ENCODE peak calls at places on chromosomes 16 and 17, in six cellular contexts. X is mucosa of descending colon, L is HL-60, A is AG04450, G is lower leg skin, T is AG09309. Z is an unnamed sample.

GRCh38 chr16:52545544-52546262 is 1.2 kb downstream of the TOX3 start:
- DNase-seq in X (peak; percentile 53), L (no peak), A (no peak), G (no peak), T (no peak), Z (no peak)

GRCh38 chr16:88455610-88456355 is 2.7 kb downstream of the ZFPM1 start:
- DNase-seq in X (peak; percentile 72), L (peak; percentile 26), A (no peak), G (no peak), T (no peak), Z (no peak)

GRCh38 chr16:88538366-88539060 is 31.7 kb upstream of the ZC3H18 start:
- DNase-seq in X (no peak), L (no peak), A (no peak), G (no peak), T (no peak), Z (no peak)

GRCh38 chr16:78483124-78483992 is 383.9 kb downstream of the WWOX start:
- DNase-seq in X (no peak), L (no peak), A (no peak), G (no peak), T (no peak), Z (no peak)

GRCh38 chr16:86874141-86874540 is 295.8 kb downstream of the FOXL1 start:
- DNase-seq in X (no peak), L (no peak), A (no peak), G (no peak), T (no peak), Z (no peak)

GRCh38 chr17:8147805-8148404 is 4.3 kb downstream of the PER1 start:
- DNase-seq in X (no peak), L (no peak), A (no peak), G (no peak), T (no peak), Z (no peak)

GRCh38 chr16:18803569-18804462 is 2.5 kb upstream of the ARL6IP1 start:
- DNase-seq in X (no peak), L (no peak), A (no peak), G (no peak), T (no peak), Z (no peak)

GRCh38 chr17:10058924-10059683 is 139.3 kb downstream of the GAS7 start:
- DNase-seq in X (no peak), L (no peak), A (no peak), G (no peak), T (no peak), Z (no peak)

GRCh38 chr17:79843917-79844815 is 4.9 kb upstream of the CBX4 start:
- DNase-seq in X (peak; percentile 78), L (no peak), A (no peak), G (peak; percentile 90), T (no peak), Z (no peak)

DNA sequence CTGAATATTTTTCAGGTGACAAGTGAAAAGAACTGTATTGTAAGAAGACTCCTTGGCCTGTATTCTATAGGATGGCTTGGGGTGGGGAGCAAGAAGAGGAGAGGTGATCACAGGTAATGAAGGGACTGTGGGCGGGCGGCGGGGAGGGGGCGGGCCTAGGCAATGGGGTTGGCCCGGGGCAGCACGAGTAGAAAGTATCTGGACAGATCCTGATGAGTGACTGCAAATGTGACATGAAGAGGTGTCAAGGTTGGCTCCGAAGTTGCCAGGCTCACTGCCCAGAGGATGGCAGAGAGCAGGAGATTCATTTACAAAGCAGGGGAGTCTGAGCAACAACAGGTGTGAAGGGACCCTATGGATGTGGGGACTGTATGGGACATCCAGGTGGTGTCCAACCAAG is 10.8 kb upstream of the G6PC1 start:
- DNase-seq in X (no peak), L (no peak), A (no peak), G (no peak), T (no peak), Z (no peak)
- TF ChIP-seq CTCF in X (no peak), L (no peak), A (no peak), G (no peak), T (no peak), Z (no peak)

DNA sequence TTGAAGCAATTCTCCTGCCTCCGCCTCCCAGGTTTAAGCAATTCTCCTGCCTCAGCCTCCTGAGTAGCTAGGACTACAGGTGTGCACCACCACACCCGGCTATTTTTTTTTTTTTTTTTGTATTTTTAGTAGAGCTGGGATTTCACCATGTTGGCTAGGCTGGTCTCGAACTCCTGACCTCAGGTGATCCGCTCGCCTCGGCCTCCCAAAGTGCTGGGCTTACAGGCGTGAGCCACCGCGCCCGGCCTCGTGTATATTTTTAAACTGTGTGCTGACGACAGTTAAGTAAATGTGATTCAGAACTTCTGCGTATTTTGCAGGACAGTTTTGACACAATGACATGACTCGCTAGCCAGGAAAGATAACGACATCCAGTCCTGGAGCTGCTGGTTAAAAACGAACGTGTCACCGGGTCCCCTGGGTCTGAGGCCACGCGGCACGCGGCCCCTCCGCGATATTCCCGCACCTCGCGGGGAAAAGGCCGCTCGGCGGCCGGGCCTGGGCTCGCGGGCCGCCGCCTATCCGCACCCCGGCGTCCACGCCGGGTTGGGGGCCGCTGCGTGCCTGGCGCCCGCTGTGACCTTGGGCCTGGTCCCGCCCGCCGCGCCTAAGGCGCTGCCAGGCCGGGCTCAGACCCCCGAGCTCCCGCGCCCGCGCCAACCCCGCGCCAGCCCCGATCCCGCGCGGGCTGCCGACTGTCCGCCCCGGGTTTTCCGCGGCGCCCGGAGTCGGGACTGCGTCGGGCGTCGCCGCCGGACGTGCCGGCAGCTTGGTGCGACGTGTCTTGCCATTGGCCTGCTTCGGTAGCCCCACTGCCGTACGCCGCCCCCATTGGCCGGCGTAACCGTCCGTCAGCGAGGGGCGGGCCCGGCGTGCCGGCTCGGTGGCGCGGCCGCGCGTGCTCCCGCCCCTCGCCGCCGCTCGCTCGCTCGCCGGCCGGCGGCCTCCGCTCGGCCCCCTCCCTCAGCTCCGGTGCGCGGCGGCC is at the start of gene FOXK2:
- DNase-seq in X (peak; percentile 97), L (peak; percentile 91), A (peak; percentile 89), G (peak; percentile 97), T (peak; percentile 85), Z (peak; percentile 96)
- TF ChIP-seq CTCF in X (no peak), L (no peak), A (no peak), G (no peak), T (no peak), Z (no peak)

GRCh38 chr17:70324031-70324430 is 154.7 kb downstream of the KCNJ2 start:
- DNase-seq in X (no peak), L (no peak), A (no peak), G (no peak), T (no peak), Z (no peak)
- TF ChIP-seq CTCF in X (no peak), L (no peak), A (no peak), G (no peak), T (no peak), Z (no peak)

GRCh38 chr17:30299000-30299399 is 7.3 kb upstream of the BLMH start:
- DNase-seq in X (no peak), L (no peak), A (no peak), G (no peak), T (no peak), Z (no peak)
- TF ChIP-seq CTCF in X (no peak), L (no peak), A (peak; percentile 50), G (no peak), T (peak; percentile 46), Z (peak; percentile 53)

GRCh38 chr16:9206156-9206555 is 114.7 kb downstream of the HAPSTR1 start:
- DNase-seq in X (no peak), L (no peak), A (no peak), G (no peak), T (no peak), Z (no peak)
- TF ChIP-seq CTCF in X (no peak), L (no peak), A (no peak), G (no peak), T (no peak), Z (no peak)

DNA sequence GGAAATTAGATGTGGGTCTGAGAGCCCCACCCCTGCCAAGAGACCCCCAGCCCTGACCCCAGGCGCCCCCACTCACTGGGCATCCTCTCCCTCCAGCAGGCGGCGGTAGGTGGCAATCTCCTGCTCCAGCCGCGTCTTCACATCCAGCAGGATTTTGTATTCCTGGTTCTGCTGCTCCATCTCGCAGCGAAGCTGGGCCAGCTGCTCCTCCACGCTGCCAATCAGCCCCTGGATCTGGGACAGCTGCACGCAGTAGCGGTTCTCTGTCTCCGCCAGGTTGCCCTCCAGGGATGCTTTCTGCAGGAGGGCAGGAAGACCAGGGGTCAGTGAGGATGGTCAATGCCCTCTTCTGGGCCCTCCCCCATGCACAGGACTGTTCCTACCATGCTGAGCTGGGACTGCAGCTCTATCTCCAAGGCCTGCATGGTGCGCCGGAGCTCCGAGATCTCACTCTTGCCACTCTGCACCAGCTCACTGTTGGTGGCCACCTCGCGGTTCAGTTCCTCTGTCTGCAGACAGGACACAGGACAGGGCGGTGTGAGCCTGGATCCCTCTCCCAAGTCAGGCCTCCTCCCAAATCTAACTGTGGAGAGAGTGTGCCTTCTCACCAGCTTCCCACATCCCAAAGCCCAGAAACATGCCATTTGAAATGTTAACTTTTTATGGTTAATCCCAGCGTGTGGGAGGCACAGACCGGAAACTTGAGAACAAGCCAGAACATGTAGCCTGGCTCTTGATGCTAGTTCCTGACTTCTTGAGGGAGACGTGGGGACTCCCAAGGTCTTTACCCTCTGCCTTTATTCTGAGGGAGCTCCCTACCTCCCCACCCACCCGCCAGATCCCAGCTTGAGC is 3.6 kb downstream of the KRT17 start:
- DNase-seq in X (peak; percentile 13), L (no peak), A (no peak), G (peak; percentile 74), T (no peak), Z (no peak)
- TF ChIP-seq CTCF in X (no peak), L (no peak), A (no peak), G (no peak), T (no peak), Z (no peak)

GRCh38 chr16:25066747-25067631 is 44.6 kb upstream of the LCMT1 start:
- DNase-seq in X (peak; percentile 92), L (peak; percentile 73), A (no peak), G (peak; percentile 96), T (no peak), Z (peak; percentile 79)

GRCh38 chr16:25063865-25064264 is 47.7 kb upstream of the LCMT1 start:
- DNase-seq in X (no peak), L (no peak), A (no peak), G (no peak), T (no peak), Z (no peak)

GRCh38 chr16:25064967-25065366 is 46.6 kb upstream of the LCMT1 start:
- DNase-seq in X (no peak), L (no peak), A (no peak), G (no peak), T (no peak), Z (no peak)

GRCh38 chr16:25066426-25066746 is 45.2 kb upstream of the LCMT1 start:
- DNase-seq in X (no peak), L (no peak), A (no peak), G (no peak), T (no peak), Z (no peak)

GRCh38 chr16:25065899-25066298 is 45.6 kb upstream of the LCMT1 start:
- DNase-seq in X (peak; percentile 42), L (no peak), A (no peak), G (no peak), T (no peak), Z (no peak)
- TF ChIP-seq CTCF in X (no peak), L (no peak), A (no peak), G (no peak), T (no peak), Z (no peak)

Z was measured in type B pancreatic cell.